ENCODE peak calls at places on chromosomes 3 and 15, in six cellular contexts. S is left ventricle myocardium inferior, X is AG04450, G is activated B cell treated with CpG ODN at 0.5 μM for 24 hours, J is BJ, D is glutamatergic neuron. T is an unnamed sample.

GRCh38 chr3:142285057-142285666 is 59.8 kb upstream of the GK5 start:
- DNase-seq in S (no peak), X (no peak), G (no peak), J (no peak), D (peak), T (no peak)

GRCh38 chr3:9883676-9884554 is 3.9 kb upstream of the CIDEC start:
- DNase-seq in S (no peak), X (no peak), G (no peak), J (peak), D (no peak), T (no peak)

GRCh38 chr15:31488437-31489204 is 162.0 kb downstream of the KLF13 start:
- DNase-seq in S (no peak), X (peak), G (no peak), J (no peak), D (no peak), T (peak)

GRCh38 chr3:171011109-171011508 is 15.4 kb downstream of the SLC2A2 start:
- DNase-seq in S (no peak), X (no peak), G (no peak), J (no peak), D (no peak), T (no peak)

GRCh38 chr15:80893777-80894176 is 95.8 kb downstream of the MESD start:
- DNase-seq in S (peak), X (no peak), G (no peak), J (no peak), D (no peak), T (no peak)

GRCh38 chr3:155497930-155498647 is 204.6 kb upstream of the STRIT1 start:
- DNase-seq in S (no peak), X (no peak), G (no peak), J (peak), D (no peak), T (no peak)

GRCh38 chr3:31571325-31571724 is 38.6 kb downstream of the STT3B start:
- DNase-seq in S (no peak), X (no peak), G (no peak), J (no peak), D (no peak), T (no peak)

GRCh38 chr15:40046721-40047412 is 7.9 kb upstream of the SRP14 start:
- DNase-seq in S (no peak), X (no peak), G (no peak), J (no peak), D (no peak), T (no peak)

GRCh38 chr15:63981596-63982320 is 64.5 kb downstream of the DAPK2 start:
- DNase-seq in S (no peak), X (no peak), G (no peak), J (no peak), D (no peak), T (no peak)

GRCh38 chr3:131702156-131702555 is 199.4 kb upstream of the MRPL3 start:
- DNase-seq in S (no peak), X (no peak), G (no peak), J (peak), D (no peak), T (no peak)

GRCh38 chr3:39752019-39752637 is 57.3 kb upstream of the MYRIP start:
- DNase-seq in S (no peak), X (no peak), G (no peak), J (no peak), D (no peak), T (no peak)

GRCh38 chr3:32154180-32154579 is 47.8 kb downstream of the GPD1L start:
- DNase-seq in S (no peak), X (no peak), G (no peak), J (no peak), D (no peak), T (no peak)

GRCh38 chr15:67386947-67387346 is 132.4 kb downstream of the IQCH start:
- DNase-seq in S (no peak), X (no peak), G (no peak), J (no peak), D (no peak), T (no peak)

GRCh38 chr3:93907132-93907531 is 66.6 kb downstream of the PROS1 start:
- DNase-seq in S (no peak), X (no peak), G (no peak), J (no peak), D (no peak), T (no peak)

GRCh38 chr3:108126348-108126747 is 35.5 kb upstream of the CD47 start:
- DNase-seq in S (no peak), X (no peak), G (no peak), J (no peak), D (no peak), T (no peak)

GRCh38 chr15:74221399-74222230 is 14.5 kb upstream of the CCDC33 start:
- DNase-seq in S (no peak), X (no peak), G (no peak), J (no peak), D (no peak), T (no peak)

GRCh38 chr3:31903686-31904431 is 77.2 kb downstream of the OSBPL10 start:
- DNase-seq in S (no peak), X (no peak), G (no peak), J (no peak), D (no peak), T (no peak)

GRCh38 chr15:59020321-59020720 is 32.9 kb downstream of the RNF111 start:
- DNase-seq in S (no peak), X (no peak), G (no peak), J (no peak), D (no peak), T (no peak)

GRCh38 chr3:35639251-35640185 is at the start of gene ARPP21:
- DNase-seq in S (no peak), X (no peak), G (peak), J (no peak), D (peak), T (peak)

GRCh38 chr3:152870027-152870426 is 35.1 kb downstream of the P2RY1 start:
- DNase-seq in S (no peak), X (no peak), G (no peak), J (no peak), D (no peak), T (no peak)

GRCh38 chr15:48939686-48940085 is 24.0 kb downstream of the SHC4 start:
- DNase-seq in S (no peak), X (peak), G (no peak), J (peak), D (no peak), T (no peak)

GRCh38 chr3:46542344-46542743 is 23.8 kb downstream of the LRRC2 start:
- DNase-seq in S (no peak), X (no peak), G (no peak), J (no peak), D (no peak), T (no peak)

GRCh38 chr3:177229791-177230190 is 32.5 kb upstream of the TBL1XR1 start:
- DNase-seq in S (no peak), X (peak), G (no peak), J (no peak), D (no peak), T (no peak)

GRCh38 chr15:70101459-70102113 is 3.9 kb upstream of the TLE3 start:
- DNase-seq in S (peak), X (peak), G (no peak), J (no peak), D (peak), T (no peak)

GRCh38 chr15:64566629-64567427 is 106.5 kb downstream of the ZNF609 start:
- DNase-seq in S (no peak), X (no peak), G (no peak), J (no peak), D (no peak), T (no peak)

GRCh38 chr15:70293606-70294470 is 196.1 kb upstream of the TLE3 start:
- DNase-seq in S (no peak), X (no peak), G (no peak), J (no peak), D (no peak), T (no peak)

GRCh38 chr3:134911611-134912604 is 116.8 kb downstream of the EPHB1 start:
- DNase-seq in S (no peak), X (no peak), G (no peak), J (no peak), D (no peak), T (no peak)

GRCh38 chr3:150410311-150411105 is 2.4 kb downstream of the TSC22D2 start:
- DNase-seq in S (peak), X (no peak), G (peak), J (no peak), D (peak), T (peak)

GRCh38 chr3:64238971-64239667 is 13.9 kb upstream of the PRICKLE2 start:
- DNase-seq in S (peak), X (peak), G (no peak), J (peak), D (peak), T (no peak)

GRCh38 chr3:104102386-104102785 is 1264.3 kb upstream of the ALCAM start:
- DNase-seq in S (no peak), X (peak), G (no peak), J (no peak), D (no peak), T (peak)
- TF ChIP-seq CTCF in S (peak), X (peak), G (no peak), J (no peak), D (peak), T (peak)

GRCh38 chr3:151630938-151631417 is 102.7 kb upstream of the AADACL2 start:
- DNase-seq in S (no peak), X (no peak), G (no peak), J (no peak), D (no peak), T (no peak)

GRCh38 chr3:151630035-151630434 is 103.7 kb upstream of the AADACL2 start:
- DNase-seq in S (no peak), X (no peak), G (no peak), J (no peak), D (no peak), T (no peak)

DNA sequence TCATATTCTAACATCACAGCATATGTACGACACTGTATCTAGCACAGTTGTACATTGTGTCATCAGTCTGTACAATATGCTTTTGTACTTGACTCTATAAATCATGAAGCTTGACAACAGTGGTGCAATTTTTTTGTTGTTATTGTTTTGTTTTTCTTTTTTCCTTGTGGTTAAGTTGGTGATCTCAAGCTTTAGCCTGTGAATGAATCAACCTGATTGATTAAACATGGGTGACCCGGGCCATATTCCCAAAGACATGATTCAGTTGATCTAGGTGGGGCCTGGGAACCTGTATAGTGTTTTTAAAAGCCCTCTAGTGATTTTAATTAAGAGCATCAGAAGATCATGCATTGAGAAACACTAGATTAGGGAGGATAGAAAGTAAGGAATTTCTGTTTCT is 101.8 kb upstream of the AADACL2 start:
- DNase-seq in S (no peak), X (no peak), G (no peak), J (no peak), D (no peak), T (no peak)
- TF ChIP-seq CTCF in S (no peak), X (no peak), G (no peak), J (no peak), D (no peak), T (no peak)

GRCh38 chr15:99733268-99734039 is at the start of gene LYSMD4:
- DNase-seq in S (peak), X (peak), G (peak), J (peak), D (peak), T (peak)
- TF ChIP-seq CTCF in S (no peak), X (no peak), G (no peak), J (no peak), D (no peak), T (no peak)

DNA sequence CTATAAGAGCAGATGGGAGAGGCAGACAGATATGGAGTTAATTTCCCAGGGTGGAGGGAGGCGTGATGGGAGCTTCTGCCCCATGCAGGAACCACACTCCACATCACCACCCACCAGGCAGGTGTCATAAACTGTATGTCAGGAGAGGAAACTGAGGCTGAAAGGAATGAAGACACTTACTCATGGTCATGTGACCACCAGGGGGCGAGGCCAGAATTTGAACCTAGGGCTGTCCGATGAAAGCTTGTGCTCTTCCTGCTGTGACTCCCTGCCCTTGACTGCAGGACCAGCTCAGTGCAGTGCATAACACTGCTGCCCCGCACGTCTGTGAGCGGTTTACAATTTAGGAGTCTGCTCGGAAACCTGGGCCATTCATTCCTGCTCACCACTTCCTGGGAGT is 28.8 kb downstream of the NUP210 start:
- DNase-seq in S (no peak), X (no peak), G (no peak), J (no peak), D (no peak), T (no peak)
- TF ChIP-seq CTCF in S (peak), X (no peak), G (no peak), J (peak), D (peak), T (peak)

GRCh38 chr3:123414958-123415792 is 33.7 kb downstream of the ADCY5 start:
- DNase-seq in S (no peak), X (no peak), G (no peak), J (no peak), D (no peak), T (no peak)
- TF ChIP-seq CTCF in S (peak), X (no peak), G (no peak), J (no peak), D (no peak), T (no peak)

GRCh38 chr3:45055411-45056143 is 29.5 kb downstream of the CLEC3B start:
- DNase-seq in S (no peak), X (peak), G (no peak), J (peak), D (no peak), T (peak)
- TF ChIP-seq CTCF in S (peak), X (peak), G (no peak), J (peak), D (no peak), T (peak)

DNA sequence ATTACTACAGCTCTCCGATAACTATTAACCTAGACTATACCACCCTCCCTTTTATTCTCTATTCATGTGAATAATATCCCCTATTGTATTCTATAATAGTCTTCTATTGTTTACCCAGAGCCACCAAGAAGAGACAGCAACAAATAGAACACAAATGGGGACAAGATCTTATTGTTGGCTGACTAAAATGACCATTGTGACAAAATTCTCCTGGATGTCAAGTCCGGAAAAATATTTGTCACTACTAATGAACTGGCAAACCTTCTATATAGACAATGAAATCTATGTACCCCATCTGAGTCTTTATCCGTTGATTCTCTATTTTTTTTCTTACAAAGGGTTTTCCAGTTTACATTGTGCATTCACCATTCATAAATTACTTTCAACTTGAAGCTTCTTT is 618.0 kb downstream of the CADM2 start:
- DNase-seq in S (no peak), X (no peak), G (no peak), J (no peak), D (no peak), T (no peak)
- TF ChIP-seq CTCF in S (no peak), X (no peak), G (no peak), J (no peak), D (no peak), T (no peak)

DNA sequence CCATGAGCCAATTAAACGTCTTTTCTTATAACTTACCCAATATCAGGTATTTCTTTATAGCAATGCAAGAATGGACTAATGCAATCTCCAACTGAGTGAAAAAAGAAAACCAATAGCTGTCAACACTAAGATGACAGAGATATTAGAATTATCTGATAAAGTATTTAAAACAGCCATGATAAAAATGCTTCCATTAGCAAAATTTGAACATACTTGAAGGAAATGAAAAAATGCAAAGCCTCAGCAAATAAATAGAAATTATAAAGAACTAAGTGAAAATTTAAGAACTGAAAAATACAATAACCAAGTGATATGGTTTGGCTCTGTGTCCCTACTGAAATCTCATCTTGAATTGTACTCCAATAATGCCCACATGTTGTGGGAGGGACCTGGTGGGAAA is 99.6 kb downstream of the BOC start:
- DNase-seq in S (no peak), X (no peak), G (no peak), J (no peak), D (no peak), T (no peak)
- TF ChIP-seq CTCF in S (no peak), X (no peak), G (no peak), J (no peak), D (no peak), T (no peak)

DNA sequence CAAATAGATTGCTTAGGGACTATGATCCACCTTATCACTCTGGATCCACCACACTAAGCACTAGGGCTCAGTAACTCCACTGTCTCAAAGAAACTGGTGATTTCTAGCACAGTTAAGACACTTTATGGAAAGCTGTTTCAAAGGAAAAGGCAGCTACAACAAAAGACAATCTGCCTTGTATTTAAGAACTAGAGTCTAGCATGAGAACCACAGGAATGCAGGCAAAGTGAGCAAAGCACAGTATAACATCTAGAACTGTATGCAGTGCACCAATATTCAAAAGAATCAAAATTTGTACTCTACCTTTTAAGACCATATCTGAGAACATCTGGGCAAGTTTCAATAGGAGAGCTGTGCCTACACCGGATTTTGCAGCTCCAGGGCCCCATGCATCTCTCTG is 17.9 kb downstream of the TFRC start:
- DNase-seq in S (no peak), X (no peak), G (no peak), J (no peak), D (no peak), T (no peak)
- TF ChIP-seq CTCF in S (no peak), X (no peak), G (no peak), J (no peak), D (no peak), T (no peak)